ENCODE peak calls at places on chromosome 22, in seven cellular contexts. One of them, this sample, is unnamed.

GRCh38 chr22:47337161-47337621 is 574.7 kb downstream of the TBC1D22A start:
- DNase-seq in NCI-H1092: no peak
- DNase-seq in activated naive CD8-positive, alpha-beta T cell treated with anti-CD3 and anti-CD28 coated beads, Interleukin-2, amount 50 U/mL, for 16 hours: no peak
- DNase-seq in CD8-positive, alpha-beta T cell: no peak
- DNase-seq in coronary artery: no peak
- DNase-seq in neuronal stem cell: no peak
- DNase-seq in globus pallidus: peak; percentile 18
- DNase-seq in this sample: no peak

GRCh38 chr22:45211435-45211834 is 29.3 kb downstream of the KIAA0930 start:
- DNase-seq in NCI-H1092: no peak
- DNase-seq in activated naive CD8-positive, alpha-beta T cell treated with anti-CD3 and anti-CD28 coated beads, Interleukin-2, amount 50 U/mL, for 16 hours: no peak
- DNase-seq in CD8-positive, alpha-beta T cell: no peak
- DNase-seq in coronary artery: no peak
- DNase-seq in neuronal stem cell: no peak
- DNase-seq in globus pallidus: no peak
- DNase-seq in this sample: no peak

GRCh38 chr22:41157083-41157482 is 48.0 kb upstream of the L3MBTL2 start:
- DNase-seq in NCI-H1092: no peak
- DNase-seq in activated naive CD8-positive, alpha-beta T cell treated with anti-CD3 and anti-CD28 coated beads, Interleukin-2, amount 50 U/mL, for 16 hours: no peak
- DNase-seq in CD8-positive, alpha-beta T cell: no peak
- DNase-seq in coronary artery: no peak
- DNase-seq in neuronal stem cell: no peak
- DNase-seq in globus pallidus: no peak
- DNase-seq in this sample: no peak

GRCh38 chr22:39314251-39314971 is 5.0 kb downstream of the RPL3 start:
- DNase-seq in NCI-H1092: no peak
- DNase-seq in activated naive CD8-positive, alpha-beta T cell treated with anti-CD3 and anti-CD28 coated beads, Interleukin-2, amount 50 U/mL, for 16 hours: no peak
- DNase-seq in CD8-positive, alpha-beta T cell: no peak
- DNase-seq in coronary artery: no peak
- DNase-seq in neuronal stem cell: no peak
- DNase-seq in globus pallidus: no peak
- DNase-seq in this sample: no peak

GRCh38 chr22:31215018-31215535 is 3.0 kb downstream of the LIMK2 start:
- DNase-seq in NCI-H1092: no peak
- DNase-seq in activated naive CD8-positive, alpha-beta T cell treated with anti-CD3 and anti-CD28 coated beads, Interleukin-2, amount 50 U/mL, for 16 hours: no peak
- DNase-seq in CD8-positive, alpha-beta T cell: no peak
- DNase-seq in coronary artery: no peak
- DNase-seq in neuronal stem cell: no peak
- DNase-seq in globus pallidus: no peak
- DNase-seq in this sample: no peak

GRCh38 chr22:18992543-18993198 is 56.6 kb upstream of the PRODH start:
- DNase-seq in NCI-H1092: no peak
- DNase-seq in activated naive CD8-positive, alpha-beta T cell treated with anti-CD3 and anti-CD28 coated beads, Interleukin-2, amount 50 U/mL, for 16 hours: no peak
- DNase-seq in CD8-positive, alpha-beta T cell: no peak
- DNase-seq in coronary artery: peak; percentile 40
- DNase-seq in neuronal stem cell: no peak
- DNase-seq in globus pallidus: no peak
- DNase-seq in this sample: no peak

GRCh38 chr22:30490399-30490798 is 15.1 kb downstream of the SEC14L4 start:
- DNase-seq in NCI-H1092: no peak
- DNase-seq in activated naive CD8-positive, alpha-beta T cell treated with anti-CD3 and anti-CD28 coated beads, Interleukin-2, amount 50 U/mL, for 16 hours: no peak
- DNase-seq in CD8-positive, alpha-beta T cell: no peak
- DNase-seq in coronary artery: no peak
- DNase-seq in neuronal stem cell: no peak
- DNase-seq in globus pallidus: no peak
- DNase-seq in this sample: no peak

GRCh38 chr22:41603873-41604332 is 14.3 kb upstream of the PMM1 start:
- DNase-seq in NCI-H1092: no peak
- DNase-seq in activated naive CD8-positive, alpha-beta T cell treated with anti-CD3 and anti-CD28 coated beads, Interleukin-2, amount 50 U/mL, for 16 hours: no peak
- DNase-seq in CD8-positive, alpha-beta T cell: peak; percentile 5
- DNase-seq in coronary artery: no peak
- DNase-seq in neuronal stem cell: no peak
- DNase-seq in globus pallidus: no peak
- DNase-seq in this sample: peak; percentile 81

GRCh38 chr22:46827072-46827780 is 64.8 kb downstream of the TBC1D22A start:
- DNase-seq in NCI-H1092: no peak
- DNase-seq in activated naive CD8-positive, alpha-beta T cell treated with anti-CD3 and anti-CD28 coated beads, Interleukin-2, amount 50 U/mL, for 16 hours: no peak
- DNase-seq in CD8-positive, alpha-beta T cell: no peak
- DNase-seq in coronary artery: peak; percentile 46
- DNase-seq in neuronal stem cell: no peak
- DNase-seq in globus pallidus: no peak
- DNase-seq in this sample: no peak

GRCh38 chr22:30079952-30080533 is at the start of gene HORMAD2:
- DNase-seq in NCI-H1092: no peak
- DNase-seq in activated naive CD8-positive, alpha-beta T cell treated with anti-CD3 and anti-CD28 coated beads, Interleukin-2, amount 50 U/mL, for 16 hours: no peak
- DNase-seq in CD8-positive, alpha-beta T cell: no peak
- DNase-seq in coronary artery: no peak
- DNase-seq in neuronal stem cell: peak; percentile 69
- DNase-seq in globus pallidus: peak; percentile 46
- DNase-seq in this sample: no peak

GRCh38 chr22:36206255-36206654 is 4.6 kb upstream of the APOL4 start:
- DNase-seq in NCI-H1092: no peak
- DNase-seq in activated naive CD8-positive, alpha-beta T cell treated with anti-CD3 and anti-CD28 coated beads, Interleukin-2, amount 50 U/mL, for 16 hours: no peak
- DNase-seq in CD8-positive, alpha-beta T cell: no peak
- DNase-seq in coronary artery: no peak
- DNase-seq in neuronal stem cell: no peak
- DNase-seq in globus pallidus: no peak
- DNase-seq in this sample: no peak

GRCh38 chr22:21779444-21779843 is 43.9 kb upstream of the YPEL1 start:
- DNase-seq in NCI-H1092: no peak
- DNase-seq in activated naive CD8-positive, alpha-beta T cell treated with anti-CD3 and anti-CD28 coated beads, Interleukin-2, amount 50 U/mL, for 16 hours: no peak
- DNase-seq in CD8-positive, alpha-beta T cell: no peak
- DNase-seq in coronary artery: no peak
- DNase-seq in neuronal stem cell: no peak
- DNase-seq in globus pallidus: no peak
- DNase-seq in this sample: no peak

GRCh38 chr22:20642668-20643179 is 131.2 kb upstream of the SERPIND1 start:
- DNase-seq in NCI-H1092: no peak
- DNase-seq in activated naive CD8-positive, alpha-beta T cell treated with anti-CD3 and anti-CD28 coated beads, Interleukin-2, amount 50 U/mL, for 16 hours: no peak
- DNase-seq in CD8-positive, alpha-beta T cell: no peak
- DNase-seq in coronary artery: no peak
- DNase-seq in neuronal stem cell: no peak
- DNase-seq in globus pallidus: no peak
- DNase-seq in this sample: no peak

GRCh38 chr22:43398246-43398645 is 13.6 kb upstream of the MPPED1 start:
- DNase-seq in NCI-H1092: no peak
- DNase-seq in activated naive CD8-positive, alpha-beta T cell treated with anti-CD3 and anti-CD28 coated beads, Interleukin-2, amount 50 U/mL, for 16 hours: no peak
- DNase-seq in CD8-positive, alpha-beta T cell: no peak
- DNase-seq in coronary artery: no peak
- DNase-seq in neuronal stem cell: no peak
- DNase-seq in globus pallidus: no peak
- DNase-seq in this sample: no peak

GRCh38 chr22:43733138-43733537 is 79.0 kb downstream of the EFCAB6 start:
- DNase-seq in NCI-H1092: no peak
- DNase-seq in activated naive CD8-positive, alpha-beta T cell treated with anti-CD3 and anti-CD28 coated beads, Interleukin-2, amount 50 U/mL, for 16 hours: no peak
- DNase-seq in CD8-positive, alpha-beta T cell: no peak
- DNase-seq in coronary artery: no peak
- DNase-seq in neuronal stem cell: no peak
- DNase-seq in globus pallidus: no peak
- DNase-seq in this sample: no peak

GRCh38 chr22:40028098-40028425 is 33.3 kb downstream of the FAM83F start:
- DNase-seq in NCI-H1092: no peak
- DNase-seq in activated naive CD8-positive, alpha-beta T cell treated with anti-CD3 and anti-CD28 coated beads, Interleukin-2, amount 50 U/mL, for 16 hours: no peak
- DNase-seq in CD8-positive, alpha-beta T cell: no peak
- DNase-seq in coronary artery: no peak
- DNase-seq in neuronal stem cell: no peak
- DNase-seq in globus pallidus: no peak
- DNase-seq in this sample: no peak

GRCh38 chr22:25012743-25013142 is 60.2 kb downstream of the KIAA1671 start:
- DNase-seq in NCI-H1092: no peak
- DNase-seq in activated naive CD8-positive, alpha-beta T cell treated with anti-CD3 and anti-CD28 coated beads, Interleukin-2, amount 50 U/mL, for 16 hours: no peak
- DNase-seq in CD8-positive, alpha-beta T cell: no peak
- DNase-seq in coronary artery: no peak
- DNase-seq in neuronal stem cell: no peak
- DNase-seq in globus pallidus: no peak
- DNase-seq in this sample: no peak

GRCh38 chr22:21067075-21067900 is 21.5 kb downstream of the LRRC74B start:
- DNase-seq in NCI-H1092: no peak
- DNase-seq in activated naive CD8-positive, alpha-beta T cell treated with anti-CD3 and anti-CD28 coated beads, Interleukin-2, amount 50 U/mL, for 16 hours: no peak
- DNase-seq in CD8-positive, alpha-beta T cell: no peak
- DNase-seq in coronary artery: no peak
- DNase-seq in neuronal stem cell: no peak
- DNase-seq in globus pallidus: no peak
- DNase-seq in this sample: no peak

GRCh38 chr22:40289991-40290459 is 56.3 kb upstream of the ADSL start:
- DNase-seq in NCI-H1092: no peak
- DNase-seq in activated naive CD8-positive, alpha-beta T cell treated with anti-CD3 and anti-CD28 coated beads, Interleukin-2, amount 50 U/mL, for 16 hours: peak; percentile 21
- DNase-seq in CD8-positive, alpha-beta T cell: peak; percentile 52
- DNase-seq in coronary artery: no peak
- DNase-seq in neuronal stem cell: no peak
- DNase-seq in globus pallidus: no peak
- DNase-seq in this sample: peak; percentile 69

GRCh38 chr22:43867839-43868652 is 5.7 kb upstream of the SULT4A1 start:
- DNase-seq in NCI-H1092: no peak
- DNase-seq in activated naive CD8-positive, alpha-beta T cell treated with anti-CD3 and anti-CD28 coated beads, Interleukin-2, amount 50 U/mL, for 16 hours: no peak
- DNase-seq in CD8-positive, alpha-beta T cell: no peak
- DNase-seq in coronary artery: no peak
- DNase-seq in neuronal stem cell: peak; percentile 84
- DNase-seq in globus pallidus: peak; percentile 22
- DNase-seq in this sample: no peak

GRCh38 chr22:24003887-24004286 is 1.4 kb downstream of the GSTT4 start:
- DNase-seq in NCI-H1092: no peak
- DNase-seq in activated naive CD8-positive, alpha-beta T cell treated with anti-CD3 and anti-CD28 coated beads, Interleukin-2, amount 50 U/mL, for 16 hours: no peak
- DNase-seq in CD8-positive, alpha-beta T cell: no peak
- DNase-seq in coronary artery: no peak
- DNase-seq in neuronal stem cell: no peak
- DNase-seq in globus pallidus: no peak
- DNase-seq in this sample: no peak

This sample was measured in CD4-positive, alpha-beta memory T cell.